ENCODE peak calls at places on chromosomes 4 and X, in nine cellular contexts. One of them, this sample, is unnamed.
A peak's percentile ranks its signal among the peaks of the same experiment; 100 is the strongest.

GRCh38 chrX:135737361-135738071 is 24.1 kb downstream of the CT45A1 start:
- DNase-seq in astrocyte: no peak
- DNase-seq in mucosa of descending colon: no peak
- DNase-seq in colonic mucosa: no peak
- DNase-seq in Peyer's patch: no peak
- DNase-seq in endothelial cell of umbilical vein: no peak
- DNase-seq in right lobe of liver: no peak
- DNase-seq in AG10803: no peak
- DNase-seq in left ventricle myocardium inferior: no peak
- DNase-seq in this sample: no peak

GRCh38 chr4:24794916-24795665 is at the start of gene SOD3:
- DNase-seq in AG10803: peak; percentile 92
- DNase-seq in Peyer's patch: peak; percentile 18
- DNase-seq in astrocyte: peak; percentile 88
- DNase-seq in left ventricle myocardium inferior: peak; percentile 84
- DNase-seq in colonic mucosa: peak; percentile 88
- DNase-seq in endothelial cell of umbilical vein: peak; percentile 9
- DNase-seq in mucosa of descending colon: peak; percentile 86
- DNase-seq in right lobe of liver: peak; percentile 73
- DNase-seq in this sample: no peak

GRCh38 chr4:110512901-110513300 is 36.9 kb downstream of the ENPEP start:
- DNase-seq in endothelial cell of umbilical vein: no peak
- DNase-seq in left ventricle myocardium inferior: no peak
- DNase-seq in astrocyte: no peak
- DNase-seq in Peyer's patch: no peak
- DNase-seq in right lobe of liver: no peak
- DNase-seq in colonic mucosa: no peak
- DNase-seq in AG10803: no peak
- DNase-seq in mucosa of descending colon: no peak
- DNase-seq in this sample: no peak

GRCh38 chr4:141002323-141002805 is 130.9 kb downstream of the RNF150 start:
- DNase-seq in AG10803: peak; percentile 37
- DNase-seq in Peyer's patch: no peak
- DNase-seq in right lobe of liver: no peak
- DNase-seq in colonic mucosa: no peak
- DNase-seq in endothelial cell of umbilical vein: no peak
- DNase-seq in astrocyte: peak; percentile 93
- DNase-seq in mucosa of descending colon: no peak
- DNase-seq in left ventricle myocardium inferior: no peak
- DNase-seq in this sample: peak; percentile 53

GRCh38 chrX:40097101-40097491 is 662 bp downstream of the BCOR start:
- DNase-seq in right lobe of liver: no peak
- DNase-seq in endothelial cell of umbilical vein: no peak
- DNase-seq in astrocyte: no peak
- DNase-seq in mucosa of descending colon: peak; percentile 62
- DNase-seq in colonic mucosa: no peak
- DNase-seq in Peyer's patch: peak; percentile 32
- DNase-seq in left ventricle myocardium inferior: no peak
- DNase-seq in AG10803: no peak
- DNase-seq in this sample: no peak

GRCh38 chr4:181364504-181364903 is 878.7 kb upstream of the TENM3 start:
- DNase-seq in astrocyte: peak; percentile 11
- DNase-seq in right lobe of liver: no peak
- DNase-seq in colonic mucosa: no peak
- DNase-seq in endothelial cell of umbilical vein: no peak
- DNase-seq in mucosa of descending colon: no peak
- DNase-seq in AG10803: no peak
- DNase-seq in left ventricle myocardium inferior: no peak
- DNase-seq in Peyer's patch: no peak
- DNase-seq in this sample: no peak

GRCh38 chrX:112313201-112313600 is 230.6 kb upstream of the TRPC5 start:
- DNase-seq in AG10803: no peak
- DNase-seq in right lobe of liver: no peak
- DNase-seq in Peyer's patch: no peak
- DNase-seq in endothelial cell of umbilical vein: no peak
- DNase-seq in left ventricle myocardium inferior: no peak
- DNase-seq in astrocyte: no peak
- DNase-seq in mucosa of descending colon: no peak
- DNase-seq in colonic mucosa: no peak
- DNase-seq in this sample: no peak

GRCh38 chr4:115370490-115370889 is 257.1 kb upstream of the NDST4 start:
- DNase-seq in AG10803: no peak
- DNase-seq in mucosa of descending colon: no peak
- DNase-seq in right lobe of liver: no peak
- DNase-seq in astrocyte: no peak
- DNase-seq in endothelial cell of umbilical vein: no peak
- DNase-seq in left ventricle myocardium inferior: no peak
- DNase-seq in colonic mucosa: no peak
- DNase-seq in Peyer's patch: no peak
- DNase-seq in this sample: no peak

GRCh38 chrX:150897371-150898319 is 823 bp downstream of the CD99L2 start:
- DNase-seq in endothelial cell of umbilical vein: peak; percentile 62
- DNase-seq in colonic mucosa: peak; percentile 51
- DNase-seq in left ventricle myocardium inferior: no peak
- DNase-seq in AG10803: peak; percentile 45
- DNase-seq in right lobe of liver: no peak
- DNase-seq in Peyer's patch: peak; percentile 65
- DNase-seq in astrocyte: peak; percentile 6
- DNase-seq in mucosa of descending colon: peak; percentile 60
- DNase-seq in this sample: peak; percentile 63

GRCh38 chrX:126064901-126065541 is 101.1 kb downstream of the DCAF12L2 start:
- DNase-seq in endothelial cell of umbilical vein: no peak
- DNase-seq in Peyer's patch: no peak
- DNase-seq in left ventricle myocardium inferior: no peak
- DNase-seq in mucosa of descending colon: peak; percentile 28
- DNase-seq in colonic mucosa: no peak
- DNase-seq in AG10803: no peak
- DNase-seq in right lobe of liver: peak; percentile 35
- DNase-seq in astrocyte: no peak
- DNase-seq in this sample: no peak

GRCh38 chrX:116863029-116863428 is 400.3 kb upstream of the CT83 start:
- DNase-seq in endothelial cell of umbilical vein: no peak
- DNase-seq in AG10803: no peak
- DNase-seq in astrocyte: no peak
- DNase-seq in left ventricle myocardium inferior: no peak
- DNase-seq in colonic mucosa: no peak
- DNase-seq in right lobe of liver: no peak
- DNase-seq in Peyer's patch: no peak
- DNase-seq in mucosa of descending colon: no peak
- DNase-seq in this sample: no peak

GRCh38 chrX:21972721-21973120 is 32.2 kb downstream of the SMS start:
- DNase-seq in colonic mucosa: no peak
- DNase-seq in left ventricle myocardium inferior: no peak
- DNase-seq in Peyer's patch: peak; percentile 28
- DNase-seq in mucosa of descending colon: no peak
- DNase-seq in astrocyte: peak; percentile 89
- DNase-seq in right lobe of liver: no peak
- DNase-seq in AG10803: peak; percentile 71
- DNase-seq in endothelial cell of umbilical vein: peak; percentile 32
- DNase-seq in this sample: no peak

GRCh38 chr4:99845708-99846469 is 29.3 kb downstream of the DAPP1 start:
- DNase-seq in endothelial cell of umbilical vein: no peak
- DNase-seq in astrocyte: no peak
- DNase-seq in Peyer's patch: no peak
- DNase-seq in right lobe of liver: no peak
- DNase-seq in mucosa of descending colon: no peak
- DNase-seq in AG10803: no peak
- DNase-seq in left ventricle myocardium inferior: no peak
- DNase-seq in colonic mucosa: no peak
- DNase-seq in this sample: no peak

GRCh38 chr4:110514889-110515479 is 39.0 kb downstream of the ENPEP start:
- DNase-seq in left ventricle myocardium inferior: no peak
- DNase-seq in right lobe of liver: no peak
- DNase-seq in colonic mucosa: no peak
- DNase-seq in astrocyte: peak; percentile 11
- DNase-seq in endothelial cell of umbilical vein: peak; percentile 45
- DNase-seq in Peyer's patch: no peak
- DNase-seq in mucosa of descending colon: no peak
- DNase-seq in AG10803: peak; percentile 36
- DNase-seq in this sample: no peak

GRCh38 chrX:1086444-1087409 is 125.7 kb downstream of the CRLF2 start:
- DNase-seq in astrocyte: no peak
- DNase-seq in AG10803: peak; percentile 16
- DNase-seq in Peyer's patch: no peak
- DNase-seq in left ventricle myocardium inferior: no peak
- DNase-seq in mucosa of descending colon: no peak
- DNase-seq in endothelial cell of umbilical vein: no peak
- DNase-seq in right lobe of liver: peak; percentile 5
- DNase-seq in colonic mucosa: no peak
- DNase-seq in this sample: no peak

GRCh38 chrX:38192007-38192625 is 28.6 kb downstream of the SRPX start:
- DNase-seq in AG10803: peak; percentile 22
- DNase-seq in Peyer's patch: no peak
- DNase-seq in astrocyte: no peak
- DNase-seq in mucosa of descending colon: no peak
- DNase-seq in left ventricle myocardium inferior: no peak
- DNase-seq in colonic mucosa: no peak
- DNase-seq in endothelial cell of umbilical vein: peak; percentile 29
- DNase-seq in right lobe of liver: no peak
- DNase-seq in this sample: no peak

DNA sequence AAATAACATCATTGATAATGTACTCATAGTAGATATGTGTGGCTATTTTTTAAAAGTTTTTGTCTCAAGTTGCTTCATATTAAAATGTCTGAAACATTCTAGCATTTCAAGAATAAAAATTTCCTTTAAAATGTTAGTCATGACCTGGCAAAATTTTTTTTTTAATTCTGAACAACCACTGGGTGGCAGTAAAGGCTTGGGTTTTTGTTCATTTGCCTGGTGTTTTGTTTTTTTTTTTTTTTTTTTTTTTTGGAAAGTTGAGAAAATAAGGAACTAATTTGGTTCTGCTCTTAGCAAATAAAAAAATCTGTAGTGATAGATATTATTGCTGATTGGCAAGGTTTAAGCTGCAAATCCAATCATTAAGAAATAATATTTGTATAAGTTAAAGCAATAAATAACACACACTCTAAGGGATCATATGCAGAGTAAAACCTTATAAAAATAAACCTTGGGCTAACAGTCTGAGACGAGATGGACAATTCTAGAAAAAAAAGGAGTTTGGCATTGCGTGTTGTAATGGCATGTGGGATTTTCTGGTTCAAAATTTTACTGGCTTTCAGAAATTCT is 81.4 kb downstream of the CEP44 start:
- DNase-seq in colonic mucosa: no peak
- DNase-seq in AG10803: peak; percentile 53
- DNase-seq in mucosa of descending colon: no peak
- DNase-seq in right lobe of liver: no peak
- DNase-seq in Peyer's patch: no peak
- DNase-seq in left ventricle myocardium inferior: no peak
- DNase-seq in endothelial cell of umbilical vein: peak; percentile 18
- DNase-seq in astrocyte: peak; percentile 6
- DNase-seq in this sample: no peak
- TF ChIP-seq CTCF in colonic mucosa: no peak
- TF ChIP-seq CTCF in AG10803: peak; percentile 58
- TF ChIP-seq CTCF in mucosa of descending colon: no peak
- TF ChIP-seq CTCF in right lobe of liver: peak; percentile 47
- TF ChIP-seq CTCF in Peyer's patch: peak; percentile 32
- TF ChIP-seq CTCF in left ventricle myocardium inferior: peak; percentile 56
- TF ChIP-seq CTCF in endothelial cell of umbilical vein: peak; percentile 18
- TF ChIP-seq CTCF in astrocyte: peak; percentile 47
- TF ChIP-seq CTCF in this sample: no peak

GRCh38 chr4:162239992-162240769 is 76.4 kb upstream of the FSTL5 start:
- DNase-seq in mucosa of descending colon: no peak
- DNase-seq in colonic mucosa: no peak
- DNase-seq in AG10803: no peak
- DNase-seq in astrocyte: no peak
- DNase-seq in right lobe of liver: no peak
- DNase-seq in left ventricle myocardium inferior: no peak
- DNase-seq in endothelial cell of umbilical vein: no peak
- DNase-seq in Peyer's patch: no peak
- DNase-seq in this sample: no peak

GRCh38 chr4:162232349-162232748 is 68.5 kb upstream of the FSTL5 start:
- DNase-seq in Peyer's patch: no peak
- DNase-seq in endothelial cell of umbilical vein: no peak
- DNase-seq in mucosa of descending colon: no peak
- DNase-seq in astrocyte: no peak
- DNase-seq in right lobe of liver: no peak
- DNase-seq in AG10803: no peak
- DNase-seq in left ventricle myocardium inferior: no peak
- DNase-seq in colonic mucosa: no peak
- DNase-seq in this sample: no peak

GRCh38 chr4:162237676-162238075 is 73.9 kb upstream of the FSTL5 start:
- DNase-seq in mucosa of descending colon: no peak
- DNase-seq in Peyer's patch: no peak
- DNase-seq in AG10803: no peak
- DNase-seq in right lobe of liver: no peak
- DNase-seq in astrocyte: no peak
- DNase-seq in endothelial cell of umbilical vein: no peak
- DNase-seq in left ventricle myocardium inferior: no peak
- DNase-seq in colonic mucosa: no peak
- DNase-seq in this sample: no peak

GRCh38 chr4:162229670-162230069 is 65.9 kb upstream of the FSTL5 start:
- DNase-seq in astrocyte: no peak
- DNase-seq in mucosa of descending colon: no peak
- DNase-seq in endothelial cell of umbilical vein: no peak
- DNase-seq in right lobe of liver: no peak
- DNase-seq in Peyer's patch: no peak
- DNase-seq in left ventricle myocardium inferior: no peak
- DNase-seq in AG10803: no peak
- DNase-seq in colonic mucosa: no peak
- DNase-seq in this sample: no peak

GRCh38 chr4:162234595-162234994 is 70.8 kb upstream of the FSTL5 start:
- DNase-seq in left ventricle myocardium inferior: no peak
- DNase-seq in mucosa of descending colon: no peak
- DNase-seq in right lobe of liver: no peak
- DNase-seq in colonic mucosa: no peak
- DNase-seq in Peyer's patch: no peak
- DNase-seq in AG10803: no peak
- DNase-seq in astrocyte: no peak
- DNase-seq in endothelial cell of umbilical vein: no peak
- DNase-seq in this sample: no peak
- H3K4me3 ChIP-seq in left ventricle myocardium inferior: no peak overlapping the region
- H3K4me3 ChIP-seq in mucosa of descending colon: no peak overlapping the region
- H3K4me3 ChIP-seq in right lobe of liver: no peak overlapping the region
- H3K4me3 ChIP-seq in colonic mucosa: no peak overlapping the region
- H3K4me3 ChIP-seq in Peyer's patch: no peak overlapping the region
- H3K4me3 ChIP-seq in AG10803: no peak overlapping the region
- H3K4me3 ChIP-seq in astrocyte: no peak overlapping the region
- H3K4me3 ChIP-seq in endothelial cell of umbilical vein: no peak overlapping the region
- H3K4me3 ChIP-seq in this sample: no peak overlapping the region

GRCh38 chr4:2009651-2010233 is 968 bp upstream of the NELFA start:
- DNase-seq in Peyer's patch: peak; percentile 48
- DNase-seq in mucosa of descending colon: peak; percentile 87
- DNase-seq in AG10803: peak; percentile 58
- DNase-seq in astrocyte: peak; percentile 25
- DNase-seq in right lobe of liver: peak; percentile 84
- DNase-seq in left ventricle myocardium inferior: no peak
- DNase-seq in colonic mucosa: peak; percentile 73
- DNase-seq in endothelial cell of umbilical vein: peak; percentile 78
- DNase-seq in this sample: peak; percentile 76
- TF ChIP-seq CTCF in Peyer's patch: peak; percentile 13
- TF ChIP-seq CTCF in mucosa of descending colon: peak; percentile 25
- TF ChIP-seq CTCF in AG10803: peak; percentile 34
- TF ChIP-seq CTCF in astrocyte: no peak
- TF ChIP-seq CTCF in right lobe of liver: peak; percentile 25
- TF ChIP-seq CTCF in left ventricle myocardium inferior: peak; percentile 29
- TF ChIP-seq CTCF in colonic mucosa: no peak
- TF ChIP-seq CTCF in endothelial cell of umbilical vein: peak; percentile 48
- TF ChIP-seq CTCF in this sample: peak; percentile 39

DNA sequence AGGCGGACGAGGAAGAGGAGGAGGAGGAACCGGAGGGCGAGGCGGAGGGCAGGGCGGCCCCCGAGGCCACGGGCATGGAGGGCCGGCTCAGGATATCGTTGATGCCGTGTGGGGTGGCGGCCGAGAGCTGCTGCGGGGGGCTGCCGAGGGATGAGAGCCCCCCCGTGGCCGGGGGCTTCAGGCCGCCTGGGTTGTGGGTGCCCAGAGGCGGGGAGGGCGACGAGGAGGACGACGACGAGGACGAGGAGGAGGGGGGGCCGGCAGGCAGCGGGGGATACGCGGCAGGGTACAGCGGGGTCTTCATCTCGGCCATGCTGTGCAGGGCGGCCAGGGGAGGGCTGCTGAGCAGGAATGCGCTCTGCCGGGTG is 1.3 kb downstream of the NKX6-1 start:
- DNase-seq in left ventricle myocardium inferior: no peak
- DNase-seq in mucosa of descending colon: no peak
- DNase-seq in astrocyte: no peak
- DNase-seq in AG10803: no peak
- DNase-seq in Peyer's patch: no peak
- DNase-seq in right lobe of liver: no peak
- DNase-seq in endothelial cell of umbilical vein: no peak
- DNase-seq in colonic mucosa: no peak
- DNase-seq in this sample: no peak
- H3K4me3 ChIP-seq in left ventricle myocardium inferior: peak overlapping the region; percentile 62
- H3K4me3 ChIP-seq in mucosa of descending colon: no peak overlapping the region
- H3K4me3 ChIP-seq in astrocyte: peak overlapping the region; percentile 65
- H3K4me3 ChIP-seq in AG10803: peak overlapping the region; percentile 58
- H3K4me3 ChIP-seq in Peyer's patch: peak overlapping the region; percentile 18
- H3K4me3 ChIP-seq in right lobe of liver: peak overlapping the region; percentile 23
- H3K4me3 ChIP-seq in endothelial cell of umbilical vein: peak overlapping the region; percentile 11
- H3K4me3 ChIP-seq in colonic mucosa: peak overlapping the region; percentile 27
- H3K4me3 ChIP-seq in this sample: peak overlapping the region; percentile 61